ENCODE peak calls at places on chromosome X, in four cellular contexts. Y, X, D and O are unnamed samples.

GRCh38 chrX:10173331-10173900 is 16.6 kb downstream of the CLCN4 start:
- DNase-seq in D (no peak), X (peak; percentile 77), Y (peak; percentile 79), O (no peak)

GRCh38 chrX:67104982-67105757 is 438.7 kb upstream of the AR start:
- DNase-seq in Y (no peak), D (no peak), X (no peak), O (no peak)

GRCh38 chrX:155534800-155535199 is 76.4 kb upstream of the F8A3 start:
- DNase-seq in Y (no peak), X (peak; percentile 18), D (no peak), O (no peak)

GRCh38 chrX:10620121-10620699 is at the start of gene MID1:
- DNase-seq in D (no peak), Y (peak; percentile 74), X (no peak), O (peak; percentile 78)

GRCh38 chrX:155662297-155662696 is 49.5 kb upstream of the TMLHE start:
- DNase-seq in D (no peak), Y (no peak), X (peak; percentile 12), O (no peak)

GRCh38 chrX:10045327-10046000 is 78.3 kb downstream of the CLDN34 start:
- DNase-seq in X (no peak), Y (no peak), D (no peak), O (no peak)

GRCh38 chrX:106894978-106895452 is 8.1 kb downstream of the RIPPLY1 start:
- DNase-seq in D (no peak), X (no peak), Y (no peak), O (no peak)

GRCh38 chrX:24243692-24244091 is 70.2 kb downstream of the SUPT20HL2 start:
- DNase-seq in D (no peak), Y (no peak), X (no peak), O (no peak)

GRCh38 chrX:40176979-40177430 is 79.2 kb upstream of the BCOR start:
- DNase-seq in X (no peak), Y (no peak), D (no peak), O (peak; percentile 65)

GRCh38 chrX:44343412-44343942 is at the start of gene EFHC2:
- DNase-seq in D (no peak), Y (peak; percentile 47), X (peak; percentile 64), O (peak; percentile 60)

GRCh38 chrX:30190426-30190825 is 24.9 kb upstream of the MAGEB2 start:
- DNase-seq in D (no peak), Y (no peak), X (no peak), O (no peak)

GRCh38 chrX:30196322-30196721 is 19.0 kb upstream of the MAGEB2 start:
- DNase-seq in Y (no peak), X (peak; percentile 17), D (no peak), O (peak; percentile 32)
- TF ChIP-seq USF1 in Y (no peak), X (no peak), D (no peak), O (no peak)

GRCh38 chrX:153900806-153901752 is 3.4 kb upstream of the AVPR2 start:
- DNase-seq in X (peak; percentile 77), D (peak; percentile 55), Y (no peak), O (peak; percentile 69)

GRCh38 chrX:153902388-153902787 is 2.1 kb upstream of the AVPR2 start:
- DNase-seq in Y (no peak), X (no peak), D (no peak), O (peak; percentile 59)

GRCh38 chrX:153903238-153903980 is 1.1 kb upstream of the AVPR2 start:
- DNase-seq in Y (no peak), X (no peak), D (no peak), O (peak; percentile 54)

GRCh38 chrX:153903991-153904957 is at the start of gene AVPR2:
- DNase-seq in X (no peak), Y (no peak), D (no peak), O (peak; percentile 38)

GRCh38 chrX:153901753-153902140 is 2.7 kb upstream of the AVPR2 start:
- DNase-seq in X (no peak), D (no peak), Y (no peak), O (peak; percentile 27)
- TF ChIP-seq USF1 in X (no peak), D (no peak), Y (no peak), O (no peak)

DNA sequence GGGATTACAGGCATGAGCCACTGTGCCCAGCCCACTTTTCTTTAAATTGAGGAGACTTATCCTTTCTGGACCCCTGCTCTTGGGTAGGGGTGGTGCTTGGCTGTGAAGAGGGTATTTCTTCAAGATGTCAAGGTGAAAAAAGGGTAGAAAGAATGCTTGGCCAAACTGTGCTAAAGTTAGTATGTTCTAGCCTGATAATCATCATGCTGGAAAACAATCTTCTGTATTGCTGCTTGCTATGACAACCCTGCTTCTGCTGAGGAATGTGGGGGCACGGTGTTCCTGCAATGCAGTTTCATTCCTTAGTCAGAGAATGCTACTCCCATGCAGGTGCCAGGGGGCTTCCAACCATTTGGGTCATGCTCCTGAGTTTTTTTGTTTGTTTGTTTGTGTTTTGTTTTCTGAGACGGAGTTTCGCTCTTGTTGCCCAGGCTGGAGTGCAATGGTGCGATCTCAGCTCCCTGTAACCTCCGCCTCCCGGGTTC is 4.0 kb upstream of the UBE2A start:
- DNase-seq in X (no peak), Y (no peak), D (no peak), O (no peak)
- TF ChIP-seq USF1 in X (no peak), Y (no peak), D (no peak), O (no peak)

DNA sequence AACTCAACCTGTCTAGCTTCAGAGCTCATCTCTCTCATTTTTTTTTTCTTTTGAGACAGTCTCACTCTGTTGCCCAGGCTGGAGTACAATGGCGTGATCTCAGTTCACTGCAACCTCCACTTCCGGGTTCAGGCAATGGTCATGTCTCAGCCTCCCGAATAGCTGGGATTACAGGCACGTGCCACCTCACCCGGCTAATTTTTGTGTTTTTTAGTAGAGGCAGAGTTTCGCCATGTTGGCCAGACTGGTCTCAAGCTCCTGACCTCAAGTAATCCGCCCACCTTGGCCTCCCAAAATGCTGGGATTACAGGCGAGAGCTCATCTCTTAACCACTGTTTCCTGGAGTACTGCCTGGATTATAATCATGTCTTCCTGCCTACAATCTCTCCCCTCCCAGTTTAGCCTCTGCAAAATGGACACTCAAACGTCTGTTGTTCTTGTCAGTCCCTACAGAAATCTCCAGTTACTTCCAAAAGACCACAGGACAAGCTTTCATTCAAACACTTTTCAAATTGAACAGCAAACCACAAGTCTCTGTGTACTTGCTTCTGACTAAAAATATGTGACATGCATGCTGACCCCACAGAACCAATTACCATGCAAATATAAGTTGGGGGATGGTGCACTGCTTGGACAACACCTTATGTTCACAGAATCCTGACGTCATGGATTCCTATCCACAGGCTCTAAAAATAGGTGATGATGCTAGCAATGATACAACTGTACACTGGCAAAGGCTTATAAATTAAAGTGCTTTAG is 137.2 kb downstream of the SH3KBP1 start:
- DNase-seq in X (no peak), D (peak; percentile 68), Y (no peak), O (no peak)
- TF ChIP-seq USF1 in X (no peak), D (no peak), Y (no peak), O (no peak)

GRCh38 chrX:135396566-135396965 is 25.2 kb upstream of the SMIM10L2A start:
- DNase-seq in X (no peak), D (no peak), Y (no peak), O (no peak)
- TF ChIP-seq USF1 in X (no peak), D (no peak), Y (no peak), O (no peak)

DNA sequence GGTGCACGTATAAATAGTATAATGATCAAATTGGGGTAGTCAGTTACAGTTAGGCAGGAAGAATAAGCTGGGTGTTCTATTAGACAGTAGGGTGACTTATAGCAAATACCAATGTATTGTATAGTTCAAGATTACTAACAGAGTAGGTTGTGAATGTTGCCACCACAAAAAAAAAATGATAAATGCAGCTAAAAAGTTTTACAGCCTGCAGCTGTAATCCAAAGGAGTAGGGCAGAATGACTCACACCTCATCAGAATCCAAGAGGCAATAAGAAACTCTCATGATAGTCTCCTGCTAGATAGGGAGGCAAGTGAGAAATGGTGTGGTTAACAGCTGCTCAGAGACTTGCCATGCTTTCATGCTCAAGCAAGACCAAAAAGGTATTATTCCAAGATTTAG is 19.6 kb upstream of the TCEAL4 start:
- DNase-seq in D (no peak), X (no peak), Y (no peak), O (no peak)
- TF ChIP-seq USF1 in D (no peak), X (no peak), Y (no peak), O (no peak)